ENCODE peak calls at places on chromosome 9, in six cellular contexts. J is globus pallidus, E is T-helper 1 cell, A is hypothalamus, D is neuronal stem cell, U is H9. L is an unnamed sample.

GRCh38 chr9:25350011-25350410 is 328.2 kb downstream of the TUSC1 start:
- DNase-seq in U (no peak), J (no peak), A (no peak), D (no peak), E (no peak), L (no peak)

GRCh38 chr9:91776409-91777365 is 173.3 kb downstream of the ROR2 start:
- DNase-seq in D (no peak), A (no peak), U (no peak), E (no peak), J (no peak), L (no peak)

GRCh38 chr9:134497283-134497860 is 144.2 kb upstream of the COL5A1 start:
- DNase-seq in D (no peak), A (no peak), E (no peak), U (no peak), J (no peak), L (no peak)

GRCh38 chr9:136006169-136006568 is 45.0 kb upstream of the UBAC1 start:
- DNase-seq in U (no peak), A (no peak), D (no peak), E (no peak), J (no peak), L (no peak)

GRCh38 chr9:129026442-129027223 is 1.5 kb downstream of the SH3GLB2 start:
- DNase-seq in A (peak), U (peak), J (no peak), D (no peak), E (no peak), L (peak)

GRCh38 chr9:127015926-127016512 is 101.4 kb downstream of the RALGPS1 start:
- DNase-seq in E (no peak), U (no peak), A (no peak), D (no peak), J (no peak), L (no peak)

GRCh38 chr9:119963258-119963797 is 594.1 kb upstream of the BRINP1 start:
- DNase-seq in J (no peak), A (no peak), D (peak), E (no peak), U (peak), L (no peak)

GRCh38 chr9:89919171-89919681 is 314.4 kb downstream of the GADD45G start:
- DNase-seq in J (peak), A (no peak), U (peak), E (peak), D (no peak), L (no peak)

GRCh38 chr9:708556-709432 is 132.7 kb upstream of the DMRT1 start:
- DNase-seq in J (no peak), A (no peak), U (no peak), D (no peak), E (no peak), L (no peak)